ENCODE peak calls at places on chromosomes 6 and 20, in six cellular contexts. S is activated T-cell treated with anti-CD3 and anti-CD28 coated beads for 4 hours, B is ecto neural progenitor cell, O is GM03348, Q is RWPE1, N is lower leg skin. R is an unnamed sample.

GRCh38 chr20:1440024-1440423 is 26.6 kb downstream of the NSFL1C start:
- DNase-seq in S (no peak), B (no peak), O (peak), Q (no peak), N (no peak), R (peak)

GRCh38 chr20:20461526-20461925 is 93.6 kb downstream of the INSM1 start:
- DNase-seq in S (no peak), B (no peak), O (no peak), Q (no peak), N (no peak), R (peak)

GRCh38 chr6:37024665-37025337 is 19.3 kb downstream of the FGD2 start:
- DNase-seq in S (no peak), B (no peak), O (peak), Q (peak), N (peak), R (no peak)

GRCh38 chr6:37483917-37484785 is 15.5 kb downstream of the CCDC167 start:
- DNase-seq in S (peak), B (peak), O (peak), Q (peak), N (no peak), R (peak)

GRCh38 chr6:3209114-3210023 is 18.1 kb downstream of the TUBB2B start:
- DNase-seq in S (no peak), B (peak), O (peak), Q (peak), N (peak), R (peak)

GRCh38 chr20:10524034-10524476 is 89.0 kb downstream of the SLX4IP start:
- DNase-seq in S (no peak), B (peak), O (no peak), Q (no peak), N (peak), R (peak)

GRCh38 chr20:56924976-56925695 is 296.0 kb downstream of the TFAP2C start:
- DNase-seq in S (no peak), B (peak), O (peak), Q (no peak), N (no peak), R (peak)

GRCh38 chr6:166704171-166704570 is 77.1 kb upstream of the RPS6KA2 start:
- DNase-seq in S (no peak), B (no peak), O (no peak), Q (no peak), N (no peak), R (no peak)

GRCh38 chr20:25077610-25078169 is 4.3 kb downstream of the VSX1 start:
- DNase-seq in S (no peak), B (peak), O (peak), Q (no peak), N (no peak), R (peak)

GRCh38 chr6:122049341-122049740 is 350.1 kb upstream of the HSF2 start:
- DNase-seq in S (no peak), B (no peak), O (no peak), Q (peak), N (no peak), R (peak)

R was measured in GM23338.